ENCODE peak calls at places on chromosomes 1 and 21, in seven cellular contexts. G is fibroblast of pulmonary artery, T is HFF-Myc, A is thyroid gland, F is heart left ventricle, M is AG09309, V is left ventricle myocardium inferior. K is an unnamed sample.

GRCh38 chr21:34498623-34499022 is 13.4 kb downstream of the KCNE1 start:
- DNase-seq in M (no peak), V (no peak), G (peak), T (no peak), F (no peak), A (peak), K (peak)

GRCh38 chr21:18170829-18171228 is 73.8 kb upstream of the CHODL start:
- DNase-seq in G (no peak), F (no peak), T (no peak), V (no peak), A (no peak), M (no peak), K (no peak)

GRCh38 chr1:30798389-30798951 is 40.9 kb upstream of the LAPTM5 start:
- DNase-seq in A (peak), F (no peak), V (peak), M (no peak), T (no peak), G (peak), K (no peak)

GRCh38 chr1:94883688-94884087 is 43.2 kb downstream of the CNN3 start:
- DNase-seq in T (no peak), G (peak), F (no peak), M (no peak), V (no peak), A (peak), K (no peak)

GRCh38 chr1:111669268-111669667 is 49.7 kb downstream of the RAP1A start:
- DNase-seq in M (no peak), T (no peak), V (no peak), F (no peak), G (no peak), A (no peak), K (no peak)

GRCh38 chr1:108107658-108108057 is 92.5 kb downstream of the SLC25A24 start:
- DNase-seq in T (peak), A (no peak), F (no peak), M (peak), G (peak), V (no peak), K (peak)

GRCh38 chr1:58780586-58781452 is 3.0 kb downstream of the JUN start:
- DNase-seq in F (no peak), G (peak), V (no peak), T (no peak), A (no peak), M (no peak), K (peak)

GRCh38 chr1:193141804-193142203 is 20.0 kb downstream of the CDC73 start:
- DNase-seq in M (no peak), G (no peak), T (no peak), V (no peak), A (no peak), F (no peak), K (no peak)

GRCh38 chr1:115908565-115909334 is 67.6 kb upstream of the SLC22A15 start:
- DNase-seq in V (no peak), M (no peak), A (no peak), T (no peak), G (no peak), F (no peak), K (peak)

GRCh38 chr1:119920104-119920968 is 24.0 kb upstream of the ADAM30 start:
- DNase-seq in V (no peak), A (no peak), T (no peak), F (no peak), G (no peak), M (no peak), K (no peak)

GRCh38 chr1:41739061-41739955 is 179.4 kb downstream of the HIVEP3 start:
- DNase-seq in M (no peak), A (peak), V (peak), F (peak), G (peak), T (no peak), K (peak)

GRCh38 chr1:15820478-15820877 is 13.0 kb upstream of the UQCRHL start:
- DNase-seq in G (peak), T (no peak), M (no peak), F (no peak), V (no peak), A (no peak), K (peak)

GRCh38 chr1:76288758-76289483 is 214.4 kb downstream of the ST6GALNAC3 start:
- DNase-seq in A (no peak), V (no peak), T (no peak), M (no peak), F (no peak), G (no peak), K (no peak)

GRCh38 chr1:212287261-212287895 is 2.2 kb downstream of the PPP2R5A start:
- DNase-seq in M (no peak), V (no peak), T (no peak), F (no peak), G (no peak), A (no peak), K (no peak)

GRCh38 chr1:117009132-117009531 is 7.6 kb downstream of the CD101 start:
- DNase-seq in T (no peak), G (peak), F (no peak), V (no peak), M (no peak), A (no peak), K (no peak)

GRCh38 chr1:152013664-152014237 is 20.1 kb upstream of the S100A10 start:
- DNase-seq in T (no peak), F (peak), V (no peak), G (peak), A (peak), M (no peak), K (peak)

GRCh38 chr1:233561708-233562426 is 52.0 kb upstream of the KCNK1 start:
- DNase-seq in F (no peak), M (no peak), V (no peak), A (no peak), T (no peak), G (no peak), K (no peak)

GRCh38 chr1:181033799-181034391 is at the start of gene MR1:
- DNase-seq in F (no peak), M (peak), A (peak), G (peak), T (no peak), V (no peak), K (peak)

GRCh38 chr1:116988248-116988647 is 13.3 kb upstream of the CD101 start:
- DNase-seq in A (no peak), F (peak), M (no peak), T (no peak), V (peak), G (peak), K (peak)

GRCh38 chr21:36433011-36433709 is 46.8 kb downstream of the CLDN14 start:
- DNase-seq in G (no peak), M (no peak), A (no peak), V (no peak), T (no peak), F (no peak), K (peak)

GRCh38 chr1:97630968-97631367 is 289.9 kb downstream of the DPYD start:
- DNase-seq in F (peak), A (peak), T (no peak), G (peak), V (peak), M (no peak), K (peak)

GRCh38 chr1:36988311-36988710 is 46.0 kb downstream of the GRIK3 start:
- DNase-seq in T (no peak), G (no peak), V (peak), A (peak), F (no peak), M (no peak), K (no peak)

GRCh38 chr1:87632232-87632631 is 303.6 kb downstream of the LMO4 start:
- DNase-seq in T (no peak), G (no peak), M (no peak), A (no peak), F (no peak), V (no peak), K (no peak)

GRCh38 chr1:51288578-51288977 is 41.8 kb downstream of the TTC39A start:
- DNase-seq in V (no peak), F (no peak), T (no peak), A (no peak), G (no peak), M (no peak), K (no peak)

GRCh38 chr1:41359211-41360073 is 1.8 kb upstream of the FOXO6 start:
- DNase-seq in F (peak), G (peak), M (peak), V (no peak), T (no peak), A (no peak), K (no peak)

GRCh38 chr1:32988665-32989064 is 24.1 kb upstream of the RNF19B start:
- DNase-seq in G (peak), M (no peak), V (no peak), T (no peak), A (peak), F (no peak), K (peak)

GRCh38 chr1:33321178-33321577 is 280 bp upstream of the A3GALT2 start:
- DNase-seq in V (no peak), A (no peak), G (no peak), T (no peak), M (no peak), F (no peak), K (no peak)

GRCh38 chr1:66367369-66367768 is 166.6 kb upstream of the SGIP1 start:
- DNase-seq in M (no peak), T (no peak), V (no peak), A (no peak), G (no peak), F (no peak), K (no peak)

GRCh38 chr1:54519709-54520108 is 28.3 kb upstream of the ACOT11 start:
- DNase-seq in T (no peak), G (no peak), F (no peak), V (no peak), A (no peak), M (no peak), K (no peak)

GRCh38 chr1:187655163-187655562 is 826.4 kb downstream of the PLA2G4A start:
- DNase-seq in V (no peak), G (peak), A (no peak), T (no peak), M (no peak), F (no peak), K (peak)

GRCh38 chr1:198520524-198521254 is 19.8 kb downstream of the ATP6V1G3 start:
- DNase-seq in G (no peak), M (no peak), F (no peak), V (no peak), T (no peak), A (no peak), K (peak)

GRCh38 chr1:112397051-112397471 is 1.0 kb downstream of the CTTNBP2NL start:
- DNase-seq in G (no peak), A (no peak), M (no peak), V (no peak), F (no peak), T (no peak), K (peak)

GRCh38 chr1:184684285-184685077 is 70.2 kb downstream of the EDEM3 start:
- DNase-seq in V (peak), A (peak), M (no peak), F (peak), G (no peak), T (no peak), K (no peak)

DNA sequence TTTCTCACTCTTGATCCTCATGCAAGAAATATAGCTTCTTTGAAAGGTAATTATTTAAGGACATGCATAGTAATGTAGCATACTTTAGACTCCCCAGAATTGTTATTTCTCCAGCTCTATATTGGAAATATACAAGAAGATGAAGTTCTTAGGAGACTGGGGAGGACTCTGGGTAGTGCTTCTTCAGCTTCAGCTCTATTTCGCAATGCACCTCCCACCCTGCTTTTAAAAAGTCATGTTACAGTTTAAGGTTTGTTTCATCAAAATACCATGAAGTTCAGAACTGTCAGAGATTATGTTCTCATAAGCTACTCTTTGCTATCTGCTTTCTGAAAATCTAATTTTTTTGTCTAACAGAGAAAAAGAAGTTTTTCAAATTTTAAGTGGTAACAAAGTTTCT is 586.2 kb upstream of the ADGRL4 start:
- DNase-seq in G (no peak), F (no peak), A (no peak), V (no peak), M (no peak), T (no peak), K (no peak)
- TF ChIP-seq CTCF in G (no peak), F (no peak), A (no peak), V (no peak), M (no peak), T (no peak), K (no peak)

GRCh38 chr1:113935176-113935575 is 6.1 kb downstream of the HIPK1 start:
- DNase-seq in G (no peak), F (no peak), T (no peak), M (no peak), A (no peak), V (no peak), K (no peak)

GRCh38 chr1:113934511-113935055 is 5.5 kb downstream of the HIPK1 start:
- DNase-seq in V (no peak), F (no peak), M (no peak), A (peak), G (no peak), T (no peak), K (no peak)

GRCh38 chr1:113934006-113934405 is 4.9 kb downstream of the HIPK1 start:
- DNase-seq in F (no peak), G (no peak), M (no peak), T (no peak), V (no peak), A (no peak), K (no peak)

GRCh38 chr1:113937146-113937545 is 8.0 kb downstream of the HIPK1 start:
- DNase-seq in T (no peak), V (no peak), F (no peak), G (no peak), M (no peak), A (no peak), K (no peak)

GRCh38 chr1:113935970-113936369 is 6.8 kb downstream of the HIPK1 start:
- DNase-seq in M (no peak), V (no peak), G (no peak), A (no peak), F (no peak), T (no peak), K (no peak)
- H3K4me3 ChIP-seq in M (no peak), V (no peak), G (no peak), A (no peak), F (no peak), T (no peak), K (no peak)

DNA sequence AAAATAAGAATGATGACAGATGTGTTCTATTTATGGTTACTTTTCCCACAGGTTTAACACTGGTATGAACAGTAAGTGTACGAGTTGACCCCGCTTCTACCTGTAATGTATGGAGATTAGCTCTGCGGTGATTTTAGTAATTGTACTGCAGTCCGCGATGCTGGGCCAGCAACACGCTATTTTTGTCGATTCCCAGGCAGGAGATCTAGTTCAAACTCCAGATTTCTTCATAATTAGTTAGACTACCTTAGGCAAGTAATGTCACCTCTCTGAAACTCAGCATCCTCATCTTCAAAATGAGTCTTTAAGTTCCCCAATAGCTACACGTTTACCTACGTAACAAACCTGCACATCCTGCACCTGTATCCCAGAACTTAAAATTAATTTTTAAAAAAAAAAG is 21.5 kb downstream of the TP53BP2 start:
- DNase-seq in G (no peak), F (no peak), V (no peak), A (no peak), M (no peak), T (no peak), K (no peak)
- TF ChIP-seq CTCF in G (no peak), F (no peak), V (no peak), A (no peak), M (no peak), T (no peak), K (no peak)

DNA sequence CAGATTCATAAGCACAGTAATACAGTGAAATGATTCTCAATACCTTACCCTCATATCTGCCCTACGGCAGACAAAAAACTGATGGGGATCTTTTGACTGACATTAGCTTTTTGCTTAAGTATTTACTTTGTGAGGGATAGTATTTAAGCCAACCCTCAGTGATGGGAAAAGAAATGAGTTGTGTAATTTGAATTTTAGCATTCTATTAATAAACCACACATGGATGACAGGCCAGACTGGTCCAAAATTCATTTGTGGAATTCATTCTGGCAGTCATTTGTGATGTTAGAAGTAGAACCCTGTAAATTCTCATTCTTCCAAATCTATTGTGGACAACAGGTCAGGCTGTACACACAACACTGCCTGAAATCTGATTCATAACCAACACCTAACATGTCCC is 14.9 kb downstream of the TRIM33 start:
- DNase-seq in M (no peak), G (no peak), A (no peak), V (no peak), F (no peak), T (no peak), K (no peak)
- H3K4me3 ChIP-seq in M (no peak), G (no peak), A (no peak), V (no peak), F (no peak), T (no peak), K (no peak)